ENCODE peak calls at places on chromosomes 12 and 14, in ten cellular contexts. One of them, this sample, is unnamed.

GRCh38 chr14:104731249-104731924 is 7.4 kb downstream of the ADSS1 start:
- DNase-seq in A549: peak; percentile 62
- DNase-seq in spleen: no peak
- DNase-seq in stomach: no peak
- DNase-seq in prostate gland: no peak
- DNase-seq in body of pancreas: no peak
- DNase-seq in esophagus muscularis mucosa: no peak
- DNase-seq in lower leg skin: no peak
- DNase-seq in ovary: no peak
- DNase-seq in testis: no peak
- DNase-seq in this sample: no peak

GRCh38 chr12:124504273-124505000 is 63.0 kb downstream of the NCOR2 start:
- DNase-seq in ovary: no peak
- DNase-seq in lower leg skin: no peak
- DNase-seq in stomach: no peak
- DNase-seq in body of pancreas: no peak
- DNase-seq in prostate gland: no peak
- DNase-seq in spleen: no peak
- DNase-seq in testis: no peak
- DNase-seq in esophagus muscularis mucosa: no peak
- DNase-seq in A549: no peak
- DNase-seq in this sample: no peak

GRCh38 chr14:56357478-56357877 is 222.1 kb upstream of the TMEM260 start:
- DNase-seq in lower leg skin: no peak
- DNase-seq in ovary: no peak
- DNase-seq in testis: peak; percentile 47
- DNase-seq in prostate gland: no peak
- DNase-seq in esophagus muscularis mucosa: no peak
- DNase-seq in A549: no peak
- DNase-seq in body of pancreas: no peak
- DNase-seq in spleen: no peak
- DNase-seq in stomach: no peak
- DNase-seq in this sample: no peak

GRCh38 chr14:37594916-37595808 is at the start of the genes FOXA1 and TTC6:
- DNase-seq in ovary: no peak
- DNase-seq in prostate gland: peak; percentile 85
- DNase-seq in esophagus muscularis mucosa: no peak
- DNase-seq in A549: peak; percentile 83
- DNase-seq in stomach: peak; percentile 83
- DNase-seq in lower leg skin: no peak
- DNase-seq in testis: peak; percentile 30
- DNase-seq in spleen: no peak
- DNase-seq in body of pancreas: peak; percentile 57
- DNase-seq in this sample: peak; percentile 26

GRCh38 chr14:91405241-91405721 is 12.3 kb downstream of the CCDC88C start:
- DNase-seq in A549: no peak
- DNase-seq in prostate gland: no peak
- DNase-seq in esophagus muscularis mucosa: no peak
- DNase-seq in lower leg skin: no peak
- DNase-seq in stomach: no peak
- DNase-seq in body of pancreas: peak; percentile 29
- DNase-seq in testis: no peak
- DNase-seq in ovary: no peak
- DNase-seq in spleen: peak; percentile 74
- DNase-seq in this sample: no peak

GRCh38 chr14:104429291-104429861 is 150.2 kb upstream of the C14orf180 start:
- DNase-seq in esophagus muscularis mucosa: peak; percentile 81
- DNase-seq in body of pancreas: no peak
- DNase-seq in testis: no peak
- DNase-seq in lower leg skin: no peak
- DNase-seq in spleen: no peak
- DNase-seq in stomach: no peak
- DNase-seq in ovary: no peak
- DNase-seq in A549: no peak
- DNase-seq in prostate gland: no peak
- DNase-seq in this sample: no peak

GRCh38 chr12:7373226-7373625 is 69.4 kb downstream of the ACSM4 start:
- DNase-seq in esophagus muscularis mucosa: no peak
- DNase-seq in testis: no peak
- DNase-seq in prostate gland: no peak
- DNase-seq in ovary: no peak
- DNase-seq in lower leg skin: no peak
- DNase-seq in body of pancreas: no peak
- DNase-seq in spleen: peak; percentile 45
- DNase-seq in A549: no peak
- DNase-seq in stomach: no peak
- DNase-seq in this sample: no peak

GRCh38 chr12:96365604-96366230 is 34.5 kb downstream of the CDK17 start:
- DNase-seq in prostate gland: no peak
- DNase-seq in testis: no peak
- DNase-seq in esophagus muscularis mucosa: no peak
- DNase-seq in body of pancreas: no peak
- DNase-seq in ovary: no peak
- DNase-seq in A549: no peak
- DNase-seq in lower leg skin: no peak
- DNase-seq in stomach: no peak
- DNase-seq in spleen: no peak
- DNase-seq in this sample: no peak

GRCh38 chr12:76464636-76465166 is 94.9 kb downstream of the OSBPL8 start:
- DNase-seq in lower leg skin: no peak
- DNase-seq in ovary: no peak
- DNase-seq in A549: no peak
- DNase-seq in body of pancreas: no peak
- DNase-seq in stomach: no peak
- DNase-seq in testis: no peak
- DNase-seq in spleen: no peak
- DNase-seq in prostate gland: no peak
- DNase-seq in esophagus muscularis mucosa: no peak
- DNase-seq in this sample: no peak

GRCh38 chr14:87935895-87936294 is 57.1 kb downstream of the GALC start:
- DNase-seq in stomach: no peak
- DNase-seq in testis: no peak
- DNase-seq in prostate gland: peak; percentile 6
- DNase-seq in body of pancreas: no peak
- DNase-seq in esophagus muscularis mucosa: no peak
- DNase-seq in lower leg skin: no peak
- DNase-seq in spleen: no peak
- DNase-seq in A549: no peak
- DNase-seq in ovary: no peak
- DNase-seq in this sample: no peak

GRCh38 chr12:11069854-11070253 is 7.8 kb upstream of the TAS2R46 start:
- DNase-seq in lower leg skin: no peak
- DNase-seq in ovary: no peak
- DNase-seq in stomach: no peak
- DNase-seq in testis: no peak
- DNase-seq in esophagus muscularis mucosa: no peak
- DNase-seq in spleen: no peak
- DNase-seq in prostate gland: no peak
- DNase-seq in body of pancreas: no peak
- DNase-seq in A549: no peak
- DNase-seq in this sample: no peak

GRCh38 chr14:68703093-68703492 is 89.8 kb downstream of the ZFP36L1 start:
- DNase-seq in testis: no peak
- DNase-seq in ovary: no peak
- DNase-seq in esophagus muscularis mucosa: no peak
- DNase-seq in lower leg skin: peak; percentile 63
- DNase-seq in spleen: no peak
- DNase-seq in A549: peak; percentile 58
- DNase-seq in stomach: no peak
- DNase-seq in body of pancreas: no peak
- DNase-seq in prostate gland: no peak
- DNase-seq in this sample: peak; percentile 73

GRCh38 chr12:50024227-50024626 is 1.1 kb downstream of the RACGAP1 start:
- DNase-seq in testis: no peak
- DNase-seq in body of pancreas: no peak
- DNase-seq in esophagus muscularis mucosa: no peak
- DNase-seq in ovary: no peak
- DNase-seq in A549: no peak
- DNase-seq in stomach: no peak
- DNase-seq in spleen: no peak
- DNase-seq in prostate gland: no peak
- DNase-seq in lower leg skin: no peak
- DNase-seq in this sample: no peak

GRCh38 chr12:50026691-50027090 is 1.4 kb upstream of the RACGAP1 start:
- DNase-seq in stomach: no peak
- DNase-seq in testis: no peak
- DNase-seq in lower leg skin: no peak
- DNase-seq in body of pancreas: no peak
- DNase-seq in A549: no peak
- DNase-seq in spleen: peak; percentile 5
- DNase-seq in prostate gland: no peak
- DNase-seq in esophagus muscularis mucosa: peak; percentile 45
- DNase-seq in ovary: no peak
- DNase-seq in this sample: no peak

GRCh38 chr12:50024804-50025186 is 499 bp downstream of the RACGAP1 start:
- DNase-seq in A549: peak; percentile 31
- DNase-seq in stomach: no peak
- DNase-seq in spleen: no peak
- DNase-seq in esophagus muscularis mucosa: no peak
- DNase-seq in ovary: no peak
- DNase-seq in body of pancreas: no peak
- DNase-seq in prostate gland: no peak
- DNase-seq in lower leg skin: no peak
- DNase-seq in testis: peak; percentile 17
- DNase-seq in this sample: no peak

GRCh38 chr12:50022903-50023302 is 2.4 kb downstream of the RACGAP1 start:
- DNase-seq in A549: no peak
- DNase-seq in stomach: no peak
- DNase-seq in prostate gland: no peak
- DNase-seq in body of pancreas: no peak
- DNase-seq in lower leg skin: no peak
- DNase-seq in testis: no peak
- DNase-seq in ovary: no peak
- DNase-seq in spleen: no peak
- DNase-seq in esophagus muscularis mucosa: no peak
- DNase-seq in this sample: no peak

GRCh38 chr12:50025187-50026059 is at the start of gene RACGAP1:
- DNase-seq in ovary: peak; percentile 97
- DNase-seq in prostate gland: peak; percentile 92
- DNase-seq in stomach: peak; percentile 96
- DNase-seq in spleen: peak; percentile 96
- DNase-seq in A549: peak; percentile 99
- DNase-seq in lower leg skin: peak; percentile 95
- DNase-seq in testis: peak; percentile 96
- DNase-seq in esophagus muscularis mucosa: peak; percentile 98
- DNase-seq in body of pancreas: peak; percentile 96
- DNase-seq in this sample: peak; percentile 90
- TF ChIP-seq POLR2A in ovary: no peak
- TF ChIP-seq POLR2A in prostate gland: peak; percentile 57
- TF ChIP-seq POLR2A in stomach: no peak
- TF ChIP-seq POLR2A in spleen: no peak
- TF ChIP-seq POLR2A in A549: no peak
- TF ChIP-seq POLR2A in lower leg skin: no peak
- TF ChIP-seq POLR2A in testis: no peak
- TF ChIP-seq POLR2A in esophagus muscularis mucosa: no peak
- TF ChIP-seq POLR2A in body of pancreas: no peak
- TF ChIP-seq POLR2A in this sample: peak; percentile 74

GRCh38 chr12:93569656-93570551 is 2.6 kb upstream of the SOCS2 start:
- DNase-seq in ovary: peak; percentile 91
- DNase-seq in testis: peak; percentile 90
- DNase-seq in lower leg skin: peak; percentile 82
- DNase-seq in stomach: peak; percentile 85
- DNase-seq in spleen: peak; percentile 92
- DNase-seq in prostate gland: peak; percentile 83
- DNase-seq in body of pancreas: peak; percentile 88
- DNase-seq in esophagus muscularis mucosa: peak; percentile 97
- DNase-seq in A549: peak; percentile 91
- DNase-seq in this sample: peak; percentile 75
- TF ChIP-seq POLR2A in ovary: no peak
- TF ChIP-seq POLR2A in testis: no peak
- TF ChIP-seq POLR2A in lower leg skin: no peak
- TF ChIP-seq POLR2A in stomach: no peak
- TF ChIP-seq POLR2A in spleen: no peak
- TF ChIP-seq POLR2A in prostate gland: peak; percentile 24
- TF ChIP-seq POLR2A in body of pancreas: no peak
- TF ChIP-seq POLR2A in esophagus muscularis mucosa: no peak
- TF ChIP-seq POLR2A in A549: no peak
- TF ChIP-seq POLR2A in this sample: peak; percentile 34

GRCh38 chr14:52313903-52314481 is at the start of gene PTGER2:
- DNase-seq in esophagus muscularis mucosa: peak; percentile 97
- DNase-seq in body of pancreas: peak; percentile 53
- DNase-seq in prostate gland: peak; percentile 60
- DNase-seq in lower leg skin: peak; percentile 78
- DNase-seq in stomach: peak; percentile 93
- DNase-seq in A549: peak; percentile 63
- DNase-seq in spleen: peak; percentile 97
- DNase-seq in testis: peak; percentile 94
- DNase-seq in ovary: peak; percentile 87
- DNase-seq in this sample: peak; percentile 83
- TF ChIP-seq POLR2A in esophagus muscularis mucosa: peak; percentile 81
- TF ChIP-seq POLR2A in body of pancreas: peak; percentile 52
- TF ChIP-seq POLR2A in prostate gland: peak; percentile 46
- TF ChIP-seq POLR2A in lower leg skin: no peak
- TF ChIP-seq POLR2A in stomach: no peak
- TF ChIP-seq POLR2A in A549: no peak
- TF ChIP-seq POLR2A in spleen: peak; percentile 8
- TF ChIP-seq POLR2A in testis: no peak
- TF ChIP-seq POLR2A in ovary: no peak
- TF ChIP-seq POLR2A in this sample: peak; percentile 11

DNA sequence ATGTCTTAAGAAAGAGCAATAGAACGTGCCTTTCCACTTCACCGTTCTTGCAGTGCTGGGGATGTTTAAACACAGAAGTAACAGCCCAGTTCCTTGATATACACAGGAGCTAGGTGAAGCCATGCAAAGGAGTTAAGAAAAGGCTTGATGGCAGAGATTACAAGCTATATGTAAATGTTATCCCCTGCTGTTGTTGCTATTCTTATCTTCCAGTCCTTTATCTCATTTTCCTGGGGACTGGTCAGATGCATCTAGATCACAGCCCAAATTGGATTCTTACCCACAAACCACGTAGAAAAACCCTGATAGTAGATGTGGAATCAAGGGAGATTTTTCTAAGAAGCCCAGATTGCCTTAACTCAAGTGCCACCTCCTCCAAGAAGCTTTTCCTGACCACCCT is 5.5 kb downstream of the ASCL1 start:
- DNase-seq in body of pancreas: no peak
- DNase-seq in testis: no peak
- DNase-seq in spleen: no peak
- DNase-seq in stomach: no peak
- DNase-seq in prostate gland: no peak
- DNase-seq in lower leg skin: no peak
- DNase-seq in esophagus muscularis mucosa: no peak
- DNase-seq in A549: no peak
- DNase-seq in ovary: no peak
- DNase-seq in this sample: no peak
- TF ChIP-seq POLR2A in body of pancreas: no peak
- TF ChIP-seq POLR2A in testis: no peak
- TF ChIP-seq POLR2A in spleen: no peak
- TF ChIP-seq POLR2A in stomach: no peak
- TF ChIP-seq POLR2A in prostate gland: no peak
- TF ChIP-seq POLR2A in lower leg skin: no peak
- TF ChIP-seq POLR2A in esophagus muscularis mucosa: no peak
- TF ChIP-seq POLR2A in A549: no peak
- TF ChIP-seq POLR2A in ovary: no peak
- TF ChIP-seq POLR2A in this sample: no peak

GRCh38 chr14:34466691-34467090 is 4.7 kb upstream of the SPTSSA start:
- DNase-seq in esophagus muscularis mucosa: no peak
- DNase-seq in A549: no peak
- DNase-seq in spleen: no peak
- DNase-seq in lower leg skin: no peak
- DNase-seq in body of pancreas: no peak
- DNase-seq in testis: no peak
- DNase-seq in ovary: no peak
- DNase-seq in stomach: no peak
- DNase-seq in prostate gland: no peak
- DNase-seq in this sample: no peak
- TF ChIP-seq POLR2A in esophagus muscularis mucosa: no peak
- TF ChIP-seq POLR2A in A549: no peak
- TF ChIP-seq POLR2A in spleen: no peak
- TF ChIP-seq POLR2A in lower leg skin: no peak
- TF ChIP-seq POLR2A in body of pancreas: no peak
- TF ChIP-seq POLR2A in testis: no peak
- TF ChIP-seq POLR2A in ovary: no peak
- TF ChIP-seq POLR2A in stomach: no peak
- TF ChIP-seq POLR2A in prostate gland: no peak
- TF ChIP-seq POLR2A in this sample: no peak

This sample was measured in H54.